ENCODE peak calls at places on chromosomes 3 and 15, in four cellular contexts. D is suprapubic skin, U is fibroblast of mammary gland, Y is fibroblast of villous mesenchyme. J is an unnamed sample.

GRCh38 chr15:45451265-45451664 is 71.3 kb downstream of the SLC30A4 start:
- DNase-seq in D (no peak), U (no peak), Y (no peak), J (no peak)

GRCh38 chr3:123383101-123384053 is 65.5 kb downstream of the ADCY5 start:
- DNase-seq in D (no peak), U (no peak), Y (no peak), J (no peak)

GRCh38 chr15:63308491-63308890 is 31.1 kb downstream of the APH1B start:
- DNase-seq in D (no peak), U (no peak), Y (no peak), J (no peak)

GRCh38 chr15:51883436-51883835 is 54.0 kb downstream of the TMOD3 start:
- DNase-seq in D (no peak), U (peak), Y (peak), J (peak)

GRCh38 chr15:85618956-85619491 is 175.7 kb downstream of the KLHL25 start:
- DNase-seq in D (peak), U (peak), Y (peak), J (peak)

GRCh38 chr15:83380682-83381081 is 66.5 kb upstream of the SH3GL3 start:
- DNase-seq in D (no peak), U (peak), Y (peak), J (peak)

GRCh38 chr3:41334426-41334825 is 135.1 kb downstream of the CTNNB1 start:
- DNase-seq in D (no peak), U (no peak), Y (no peak), J (no peak)

GRCh38 chr3:172201136-172201989 is 162.0 kb downstream of the FNDC3B start:
- DNase-seq in D (peak), U (peak), Y (peak), J (peak)

GRCh38 chr15:91135201-91136130 is 35.4 kb downstream of the SV2B start:
- DNase-seq in D (no peak), U (no peak), Y (no peak), J (no peak)

GRCh38 chr3:88113311-88114162 is 36.2 kb upstream of the C3orf38 start:
- DNase-seq in D (no peak), U (peak), Y (peak), J (peak)

GRCh38 chr3:169765281-169765624 is 393 bp upstream of the TERC start:
- DNase-seq in D (no peak), U (no peak), Y (no peak), J (no peak)

GRCh38 chr3:71432044-71432970 is 151.2 kb downstream of the FOXP1 start:
- DNase-seq in D (no peak), U (no peak), Y (no peak), J (no peak)

GRCh38 chr15:71627604-71628003 is 182.8 kb upstream of the NR2E3 start:
- DNase-seq in D (no peak), U (peak), Y (peak), J (no peak)

GRCh38 chr3:14131134-14131533 is 6.3 kb downstream of the TMEM43 start:
- DNase-seq in D (no peak), U (no peak), Y (no peak), J (no peak)

GRCh38 chr3:146912233-146913015 is 307.3 kb upstream of the PLSCR5 start:
- DNase-seq in D (no peak), U (no peak), Y (no peak), J (peak)

GRCh38 chr3:137347132-137347531 is 389.3 kb downstream of the IL20RB start:
- DNase-seq in D (no peak), U (no peak), Y (no peak), J (no peak)

GRCh38 chr3:12135029-12135634 is 23.6 kb downstream of the TIMP4 start:
- DNase-seq in D (peak), U (peak), Y (peak), J (peak)

GRCh38 chr3:181794036-181794790 is 82.5 kb downstream of the SOX2 start:
- DNase-seq in D (no peak), U (no peak), Y (no peak), J (no peak)

GRCh38 chr3:171971919-171972526 is 67.4 kb upstream of the FNDC3B start:
- DNase-seq in D (no peak), U (peak), Y (peak), J (peak)

GRCh38 chr3:196800742-196801141 is 61.1 kb downstream of the PAK2 start:
- DNase-seq in D (no peak), U (no peak), Y (no peak), J (no peak)

DNA sequence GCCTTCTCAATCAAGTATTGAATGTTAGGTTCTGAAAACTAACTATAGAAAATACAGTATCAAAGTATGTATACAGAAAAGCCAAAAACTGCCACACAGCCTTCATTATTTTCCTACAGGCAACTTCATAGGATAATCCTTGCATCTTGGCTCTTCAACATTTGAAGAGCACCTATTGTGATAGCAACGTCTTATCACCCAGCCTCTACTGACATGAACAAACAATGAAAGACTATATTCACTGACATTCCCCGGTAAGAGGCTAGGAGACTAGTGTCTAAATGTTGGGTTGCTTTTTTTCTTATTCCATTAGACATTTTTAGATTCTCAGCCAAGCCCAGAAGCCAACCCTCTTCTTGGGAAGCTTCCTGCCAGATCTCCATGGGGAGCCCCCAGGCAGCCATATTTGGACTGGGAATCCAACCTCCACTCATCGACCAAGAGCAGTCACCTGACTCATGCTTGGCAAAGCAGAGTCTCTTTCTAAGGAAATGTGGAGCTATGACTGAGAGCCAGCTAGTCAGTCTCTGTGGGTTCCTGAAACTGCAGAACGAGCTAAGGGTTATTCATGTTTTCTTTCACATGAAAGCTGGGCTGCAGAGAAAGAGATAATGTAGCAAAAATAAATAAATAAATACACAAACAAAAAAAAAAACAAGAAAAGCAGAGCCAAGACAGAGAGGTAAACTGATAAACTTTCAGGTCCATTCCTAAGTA is 227.5 kb downstream of the MAGI1 start:
- DNase-seq in D (no peak), U (peak), Y (no peak), J (peak)
- H3K4me3 ChIP-seq in D (no peak), U (no peak), Y (no peak), J (no peak)

DNA sequence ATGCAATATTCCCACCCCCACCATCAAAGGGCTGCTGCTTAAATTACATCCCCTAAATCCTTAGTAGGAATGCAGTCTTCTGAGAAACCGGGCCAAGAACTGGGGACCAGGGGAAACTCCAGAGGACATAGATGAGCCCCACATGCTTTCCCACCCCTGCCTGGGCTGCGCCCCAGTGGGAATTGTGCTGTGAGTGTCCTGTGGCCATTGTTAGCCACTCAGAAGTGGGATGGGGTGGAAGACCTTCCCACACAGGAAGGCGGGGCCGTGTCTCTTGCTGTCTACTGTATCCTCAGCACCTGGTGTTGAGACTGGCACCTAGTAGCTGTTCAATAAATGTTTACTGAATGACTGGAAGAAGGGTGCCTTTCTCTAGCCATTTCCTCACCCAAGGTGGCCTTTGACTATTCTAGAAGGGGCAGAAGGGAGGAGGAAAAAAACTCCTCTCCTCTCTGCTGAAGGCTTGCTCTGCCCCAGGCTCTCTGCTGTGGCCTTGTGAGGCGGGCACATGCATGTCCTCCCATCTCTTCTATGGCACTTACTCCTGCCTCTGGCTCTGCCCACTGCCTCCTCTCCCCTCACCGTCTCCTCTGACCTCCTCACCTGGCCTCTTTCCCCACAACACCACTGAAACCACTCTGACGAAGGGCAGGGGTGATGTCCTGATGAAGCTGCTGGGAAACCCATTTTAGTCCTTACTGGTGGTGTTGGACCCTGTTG is 36.8 kb upstream of the VPS8 start:
- DNase-seq in D (no peak), U (no peak), Y (no peak), J (no peak)
- TF ChIP-seq CTCF in D (no peak), U (no peak), Y (no peak), J (no peak)

DNA sequence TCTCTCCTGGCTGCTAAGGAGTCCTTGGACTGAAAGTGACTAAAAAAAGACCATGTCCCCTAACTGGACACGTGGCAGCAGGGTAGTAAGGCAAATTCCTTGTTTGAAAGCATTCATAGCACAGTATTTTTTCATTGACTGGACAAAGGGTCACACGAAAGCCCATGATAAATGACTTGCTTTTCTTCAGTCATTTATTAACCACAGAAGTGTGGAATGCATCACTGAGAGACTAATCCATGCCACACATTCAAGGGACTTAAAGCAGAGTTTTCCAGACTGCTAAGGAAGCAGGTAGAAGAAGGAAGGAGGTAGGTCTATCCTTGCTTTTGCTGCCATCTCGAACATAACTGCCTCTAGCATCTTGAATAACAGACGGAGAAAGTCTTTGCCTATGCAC is 31.2 kb downstream of the CASR start:
- DNase-seq in D (no peak), U (no peak), Y (no peak), J (no peak)
- H3K4me3 ChIP-seq in D (no peak), U (no peak), Y (no peak), J (no peak)

DNA sequence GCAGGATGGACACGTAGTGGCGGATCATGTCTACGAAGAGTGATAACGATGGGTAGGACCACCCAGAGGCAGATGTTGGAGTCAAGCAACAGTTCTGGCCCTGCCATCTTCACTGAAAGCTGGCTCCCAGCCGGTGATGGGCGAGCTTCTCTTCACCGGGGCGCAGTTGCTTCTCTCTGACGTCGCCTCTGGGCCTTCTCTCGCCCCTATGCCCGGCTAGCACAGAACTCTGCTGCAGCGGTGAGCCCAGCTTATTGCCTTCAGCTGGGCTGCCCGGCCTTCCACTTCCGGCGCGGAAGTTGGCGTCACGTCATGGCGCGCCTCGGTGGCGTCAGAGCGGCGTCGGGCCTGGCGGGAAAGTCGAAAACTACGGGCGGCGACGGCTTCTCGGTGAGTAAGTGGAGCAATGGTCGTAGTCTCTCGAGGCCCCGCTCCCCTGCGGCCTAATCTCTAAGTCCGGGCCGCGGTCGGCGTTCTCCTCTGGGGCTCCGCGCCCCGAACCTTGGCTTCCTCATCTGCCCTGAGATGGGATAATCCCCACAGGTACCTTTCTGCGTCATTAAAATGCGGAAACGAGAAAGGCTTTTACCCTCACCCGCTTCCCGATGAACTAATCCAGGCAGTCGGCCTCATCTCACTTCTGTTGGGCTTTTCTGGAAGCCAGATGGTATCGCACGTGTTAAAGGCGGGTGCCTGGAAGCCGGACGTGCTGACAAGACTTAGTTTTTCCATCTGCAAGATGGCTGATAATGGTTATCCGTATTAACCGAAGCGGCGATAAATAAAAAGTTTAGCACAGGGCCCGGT is at the start of gene FANCD2:
- DNase-seq in D (peak), U (peak), Y (peak), J (peak)
- TF ChIP-seq CTCF in D (no peak), U (no peak), Y (no peak), J (no peak)

GRCh38 chr15:60376677-60377095 is 21.1 kb downstream of the ANXA2 start:
- DNase-seq in D (no peak), U (peak), Y (no peak), J (no peak)

GRCh38 chr15:60374209-60374608 is 23.6 kb downstream of the ANXA2 start:
- DNase-seq in D (no peak), U (no peak), Y (no peak), J (no peak)

GRCh38 chr15:60373745-60374144 is 24.0 kb downstream of the ANXA2 start:
- DNase-seq in D (no peak), U (no peak), Y (no peak), J (no peak)

GRCh38 chr15:60374628-60375081 is 23.1 kb downstream of the ANXA2 start:
- DNase-seq in D (no peak), U (peak), Y (peak), J (peak)

DNA sequence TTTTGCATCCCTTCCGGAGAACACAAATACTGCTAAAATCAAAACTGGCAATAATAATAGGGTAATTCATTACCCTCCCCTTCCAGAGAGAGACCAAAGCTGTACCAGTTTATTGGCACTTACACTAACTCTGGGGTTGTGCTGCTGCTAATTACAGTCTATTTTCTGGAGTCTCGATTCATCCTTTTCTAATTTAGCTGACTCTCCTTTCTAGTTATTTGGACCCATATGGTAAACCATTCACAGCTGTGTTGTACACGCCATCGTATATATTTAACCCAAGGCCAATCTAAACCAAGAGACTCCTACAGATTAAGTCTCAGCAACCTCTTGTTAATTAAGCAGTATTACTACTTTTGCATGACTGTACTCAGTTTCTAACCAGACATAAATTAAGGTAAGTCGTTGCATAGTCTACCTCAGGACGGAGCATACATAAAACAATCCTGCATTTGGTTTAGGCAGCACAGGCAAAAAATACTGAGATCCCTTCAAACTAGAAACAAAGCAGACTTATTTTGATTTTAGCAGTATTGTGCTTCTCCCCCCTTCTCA is 22.5 kb downstream of the ANXA2 start:
- DNase-seq in D (no peak), U (peak), Y (no peak), J (no peak)
- H3K4me3 ChIP-seq in D (peak), U (no peak), Y (no peak), J (no peak)

GRCh38 chr15:98548172-98548971 is 100.0 kb upstream of the IGF1R start:
- DNase-seq in D (peak), U (peak), Y (peak), J (peak)
- TF ChIP-seq CTCF in D (no peak), U (peak), Y (no peak), J (peak)